ENCODE peak calls at places on chromosomes 1 and 21, in seven cellular contexts. X is body of pancreas; V is aorta; D is naive thymus-derived CD4-positive, alpha-beta T cell; H is hepatocyte; K is SJSA1; P is tibial artery. R is an unnamed sample.
A peak's percentile ranks its signal among the peaks of the same experiment; 100 is the strongest.

GRCh38 chr1:29453502-29454240 is 217.3 kb downstream of the PTPRU start:
- DNase-seq in X (peak; percentile 15), V (peak; percentile 30), D (no peak), H (peak; percentile 63), K (peak; percentile 34), P (peak; percentile 32), R (no peak)

GRCh38 chr1:217027403-217028080 is 304.3 kb upstream of the ESRRG start:
- DNase-seq in X (no peak), V (no peak), D (no peak), H (no peak), K (no peak), P (no peak), R (no peak)

GRCh38 chr1:1348420-1349255 is 580 bp downstream of the DVL1 start:
- DNase-seq in X (peak; percentile 54), V (no peak), D (no peak), H (peak; percentile 68), K (no peak), P (no peak), R (no peak)

GRCh38 chr1:29754608-29755375 is 518.5 kb downstream of the PTPRU start:
- DNase-seq in X (no peak), V (no peak), D (no peak), H (no peak), K (no peak), P (no peak), R (no peak)

GRCh38 chr1:97538113-97538512 is 382.7 kb downstream of the DPYD start:
- DNase-seq in X (no peak), V (no peak), D (no peak), H (no peak), K (no peak), P (no peak), R (no peak)

GRCh38 chr1:31617917-31618746 is 643 bp downstream of the HCRTR1 start:
- DNase-seq in X (peak; percentile 31), V (no peak), D (peak; percentile 27), H (peak; percentile 83), K (peak; percentile 34), P (no peak), R (peak; percentile 44)

GRCh38 chr1:240495652-240496051 is 116.3 kb downstream of the GREM2 start:
- DNase-seq in X (no peak), V (no peak), D (no peak), H (no peak), K (peak; percentile 77), P (no peak), R (no peak)

GRCh38 chr1:155326020-155326526 is 5.4 kb downstream of the RUSC1 start:
- DNase-seq in X (no peak), V (peak; percentile 15), D (no peak), H (no peak), K (no peak), P (peak; percentile 61), R (no peak)

GRCh38 chr1:160550572-160551034 is 27.5 kb upstream of the SLAMF6 start:
- DNase-seq in X (no peak), V (peak; percentile 59), D (no peak), H (no peak), K (no peak), P (no peak), R (peak; percentile 21)

GRCh38 chr1:42439940-42440339 is 15.9 kb downstream of the ZMYND12 start:
- DNase-seq in X (no peak), V (no peak), D (no peak), H (no peak), K (peak; percentile 28), P (no peak), R (no peak)

GRCh38 chr1:42085596-42085995 is 67.6 kb upstream of the GUCA2B start:
- DNase-seq in X (no peak), V (no peak), D (no peak), H (peak; percentile 39), K (no peak), P (no peak), R (no peak)

GRCh38 chr21:45122432-45123132 is 48.2 kb downstream of the ADARB1 start:
- DNase-seq in X (no peak), V (no peak), D (no peak), H (no peak), K (no peak), P (no peak), R (no peak)

GRCh38 chr1:207309775-207310273 is 11.7 kb upstream of the CD55 start:
- DNase-seq in X (peak; percentile 22), V (no peak), D (no peak), H (peak; percentile 62), K (peak; percentile 81), P (no peak), R (no peak)

GRCh38 chr1:59316497-59317128 is 19.7 kb downstream of the FGGY start:
- DNase-seq in X (no peak), V (no peak), D (no peak), H (no peak), K (peak; percentile 56), P (no peak), R (no peak)

GRCh38 chr1:24932284-24932683 is 2.2 kb upstream of the RUNX3 start:
- DNase-seq in X (peak; percentile 46), V (no peak), D (peak; percentile 33), H (peak; percentile 77), K (peak; percentile 18), P (no peak), R (no peak)

GRCh38 chr1:66375125-66375524 is 158.8 kb upstream of the SGIP1 start:
- DNase-seq in X (no peak), V (no peak), D (no peak), H (no peak), K (no peak), P (no peak), R (no peak)

GRCh38 chr1:5720484-5720883 is 271.7 kb downstream of the NPHP4 start:
- DNase-seq in X (no peak), V (peak; percentile 14), D (no peak), H (no peak), K (no peak), P (no peak), R (no peak)

GRCh38 chr1:50841791-50842387 is 118.2 kb downstream of the FAF1 start:
- DNase-seq in X (no peak), V (no peak), D (no peak), H (no peak), K (no peak), P (no peak), R (no peak)

GRCh38 chr1:25562101-25562927 is 18.9 kb downstream of the LDLRAP1 start:
- DNase-seq in X (no peak), V (no peak), D (peak; percentile 91), H (no peak), K (no peak), P (no peak), R (no peak)

GRCh38 chr1:160354388-160354985 is 11.3 kb downstream of the NCSTN start:
- DNase-seq in X (no peak), V (no peak), D (no peak), H (peak; percentile 38), K (peak; percentile 18), P (no peak), R (no peak)

GRCh38 chr21:37529649-37530048 is 163.1 kb downstream of the DYRK1A start:
- DNase-seq in X (no peak), V (no peak), D (no peak), H (no peak), K (no peak), P (no peak), R (no peak)

GRCh38 chr21:34702341-34702807 is 33.6 kb downstream of the CLIC6 start:
- DNase-seq in X (no peak), V (peak; percentile 77), D (no peak), H (no peak), K (peak; percentile 47), P (peak; percentile 83), R (peak; percentile 25)

GRCh38 chr1:212512731-212513559 is 80.2 kb downstream of the NENF start:
- DNase-seq in X (no peak), V (no peak), D (no peak), H (no peak), K (peak; percentile 54), P (no peak), R (no peak)

GRCh38 chr1:178537445-178538090 is 24.7 kb downstream of the TEX35 start:
- DNase-seq in X (peak; percentile 45), V (no peak), D (no peak), H (peak; percentile 59), K (no peak), P (peak; percentile 50), R (no peak)

GRCh38 chr1:23483327-23484252 is at the start of gene ASAP3:
- DNase-seq in X (peak; percentile 57), V (peak; percentile 64), D (peak; percentile 12), H (peak; percentile 66), K (peak; percentile 42), P (peak; percentile 73), R (peak; percentile 64)

GRCh38 chr21:33355996-33356395 is 31.2 kb downstream of the IFNAR1 start:
- DNase-seq in X (no peak), V (no peak), D (no peak), H (no peak), K (no peak), P (no peak), R (no peak)

GRCh38 chr21:33357177-33357576 is 32.4 kb downstream of the IFNAR1 start:
- DNase-seq in X (no peak), V (no peak), D (no peak), H (no peak), K (no peak), P (no peak), R (no peak)

GRCh38 chr21:33350676-33351075 is 25.9 kb downstream of the IFNAR1 start:
- DNase-seq in X (no peak), V (no peak), D (no peak), H (no peak), K (no peak), P (no peak), R (no peak)

GRCh38 chr21:33359446-33359845 is 34.7 kb downstream of the IFNAR1 start:
- DNase-seq in X (no peak), V (no peak), D (no peak), H (no peak), K (no peak), P (no peak), R (no peak)

GRCh38 chr21:33355355-33355754 is 30.6 kb downstream of the IFNAR1 start:
- DNase-seq in X (no peak), V (no peak), D (no peak), H (no peak), K (no peak), P (no peak), R (no peak)
- H3K36me3 ChIP-seq in X (peaks cover 11% of the 10 kb centered on the region), V (peaks cover 5% of the 10 kb centered on the region), D (peaks cover 55% of the 10 kb centered on the region), H (no peaks in the 10 kb centered on the region), K (peaks cover 37% of the 10 kb centered on the region), P (peaks cover 59% of the 10 kb centered on the region), R (no peaks in the 10 kb centered on the region)

GRCh38 chr1:15425521-15425920 is 12.7 kb upstream of the CTRC start:
- DNase-seq in X (no peak), V (no peak), D (no peak), H (no peak), K (no peak), P (no peak), R (no peak)
- H3K27ac ChIP-seq in X (peak overlapping the region; percentile 93), V (no peak overlapping the region), D (no peak overlapping the region), H (no peak overlapping the region), K (peak overlapping the region; percentile 62), P (no peak overlapping the region), R (no peak overlapping the region)

DNA sequence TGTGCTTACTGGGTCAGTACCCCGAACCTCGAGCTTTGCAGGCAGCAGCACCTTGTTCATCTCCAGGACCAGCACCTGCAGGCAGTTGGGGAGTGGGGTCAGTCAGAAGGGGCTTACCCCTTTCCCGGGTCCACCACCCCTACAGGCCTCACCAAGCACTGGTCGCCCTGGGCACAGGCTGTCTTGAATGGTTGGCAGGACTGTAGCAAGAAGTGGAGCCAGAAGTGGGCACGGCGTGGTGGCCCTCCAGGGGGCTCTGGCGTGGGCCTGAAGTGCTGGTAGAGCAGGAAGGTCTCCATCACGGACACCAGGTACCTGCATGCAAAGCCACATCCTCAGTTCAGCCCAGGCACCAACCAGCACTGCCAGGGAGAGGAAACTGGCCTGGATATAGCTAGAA is 5.2 kb downstream of the MAP3K6 start:
- DNase-seq in X (no peak), V (no peak), D (no peak), H (no peak), K (no peak), P (no peak), R (no peak)
- H3K4me1 ChIP-seq in X (peaks cover 33% of the 10 kb centered on the region), V (no peaks in the 10 kb centered on the region), D (peaks cover 37% of the 10 kb centered on the region), H (no peaks in the 10 kb centered on the region), K (peaks cover 9% of the 10 kb centered on the region), P (peaks cover 27% of the 10 kb centered on the region), R (peaks cover 42% of the 10 kb centered on the region)

GRCh38 chr1:11150326-11150725 is 38.8 kb upstream of the ANGPTL7 start:
- DNase-seq in X (no peak), V (no peak), D (no peak), H (no peak), K (no peak), P (no peak), R (no peak)
- H3K36me3 ChIP-seq in X (peaks cover 17% of the 10 kb centered on the region), V (peaks cover 10% of the 10 kb centered on the region), D (peaks cover 83% of the 10 kb centered on the region), H (no peaks in the 10 kb centered on the region), K (peaks cover 57% of the 10 kb centered on the region), P (peaks cover 81% of the 10 kb centered on the region), R (peaks cover 86% of the 10 kb centered on the region)